ENCODE peak calls at places on chromosomes 16 and 17, in five cellular contexts. I is PC-3; A is stimulated activated naive CD8-positive, alpha-beta T cell treated with anti-CD3 and anti-CD28 coated beads, Interleukin-15, Interleukin-2, amounts not matched to agents 100 U/mL and 50 U/mL, for 24 hours; W is AML-193; Y is heart right ventricle. J is an unnamed sample.

GRCh38 chr17:65994679-65995078 is 197.3 kb downstream of the CEP112 start:
- DNase-seq in I (no peak), A (no peak), W (no peak), Y (no peak), J (no peak)

GRCh38 chr17:16941072-16941641 is 30.8 kb downstream of the TNFRSF13B start:
- DNase-seq in I (peak), A (no peak), W (no peak), Y (no peak), J (no peak)

GRCh38 chr16:69724981-69725479 is 1.3 kb downstream of the NQO1 start:
- DNase-seq in I (no peak), A (no peak), W (peak), Y (no peak), J (no peak)

GRCh38 chr17:19456016-19456927 is 45.2 kb downstream of the RNF112 start:
- DNase-seq in I (no peak), A (no peak), W (no peak), Y (no peak), J (no peak)

GRCh38 chr17:36933174-36934143 is 3.8 kb upstream of the LHX1 start:
- DNase-seq in I (no peak), A (no peak), W (no peak), Y (no peak), J (no peak)

GRCh38 chr16:89122322-89122831 is 28.7 kb downstream of the ACSF3 start:
- DNase-seq in I (no peak), A (no peak), W (no peak), Y (no peak), J (no peak)

GRCh38 chr17:39820541-39820940 is 43.6 kb downstream of the IKZF3 start:
- DNase-seq in I (no peak), A (no peak), W (no peak), Y (no peak), J (no peak)

GRCh38 chr16:7218936-7219335 is 113.7 kb upstream of the RBFOX1 start:
- DNase-seq in I (no peak), A (no peak), W (no peak), Y (no peak), J (no peak)

GRCh38 chr17:61305024-61305423 is 94.6 kb upstream of the TBX2 start:
- DNase-seq in I (no peak), A (no peak), W (no peak), Y (no peak), J (no peak)

J was measured in AG09309.